ENCODE peak calls at places on chromosomes 3 and 15, in four cellular contexts. One of them, this sample, is unnamed.

GRCh38 chr15:29773000-29773399 is 49.3 kb downstream of the TJP1 start:
- DNase-seq in CD8-positive, alpha-beta T cell: no peak
- DNase-seq in Caki2: no peak
- DNase-seq in HuH-7.5: no peak
- DNase-seq in this sample: no peak

GRCh38 chr3:194300392-194300758 is 50.8 kb downstream of the CPN2 start:
- DNase-seq in CD8-positive, alpha-beta T cell: no peak
- DNase-seq in Caki2: no peak
- DNase-seq in HuH-7.5: peak
- DNase-seq in this sample: peak

GRCh38 chr3:47523310-47524073 is 10.0 kb upstream of the ELP6 start:
- DNase-seq in CD8-positive, alpha-beta T cell: no peak
- DNase-seq in Caki2: no peak
- DNase-seq in HuH-7.5: no peak
- DNase-seq in this sample: no peak

GRCh38 chr3:98843301-98843959 is 58.1 kb downstream of the DCBLD2 start:
- DNase-seq in CD8-positive, alpha-beta T cell: no peak
- DNase-seq in Caki2: no peak
- DNase-seq in HuH-7.5: no peak
- DNase-seq in this sample: no peak

GRCh38 chr3:135513106-135514063 is 452.1 kb upstream of the PPP2R3A start:
- DNase-seq in CD8-positive, alpha-beta T cell: no peak
- DNase-seq in Caki2: peak
- DNase-seq in HuH-7.5: no peak
- DNase-seq in this sample: no peak

GRCh38 chr3:129441782-129442181 is 1.8 kb downstream of the IFT122 start:
- DNase-seq in CD8-positive, alpha-beta T cell: no peak
- DNase-seq in Caki2: no peak
- DNase-seq in HuH-7.5: no peak
- DNase-seq in this sample: no peak

GRCh38 chr3:72661115-72661457 is 187.2 kb downstream of the SHQ1 start:
- DNase-seq in CD8-positive, alpha-beta T cell: no peak
- DNase-seq in Caki2: peak
- DNase-seq in HuH-7.5: no peak
- DNase-seq in this sample: peak

GRCh38 chr3:195897853-195898415 is 10.4 kb downstream of the TNK2 start:
- DNase-seq in CD8-positive, alpha-beta T cell: no peak
- DNase-seq in Caki2: no peak
- DNase-seq in HuH-7.5: no peak
- DNase-seq in this sample: peak

GRCh38 chr3:362939-363338 is 166.4 kb downstream of the CHL1 start:
- DNase-seq in CD8-positive, alpha-beta T cell: no peak
- DNase-seq in Caki2: no peak
- DNase-seq in HuH-7.5: no peak
- DNase-seq in this sample: no peak

GRCh38 chr3:107028086-107028485 is 349.2 kb upstream of the CCDC54 start:
- DNase-seq in CD8-positive, alpha-beta T cell: no peak
- DNase-seq in Caki2: no peak
- DNase-seq in HuH-7.5: no peak
- DNase-seq in this sample: no peak

GRCh38 chr3:27494784-27495183 is 10.6 kb upstream of the SLC4A7 start:
- DNase-seq in CD8-positive, alpha-beta T cell: no peak
- DNase-seq in Caki2: no peak
- DNase-seq in HuH-7.5: no peak
- DNase-seq in this sample: no peak

GRCh38 chr3:130779486-130779885 is 32.9 kb upstream of the PIK3R4 start:
- DNase-seq in CD8-positive, alpha-beta T cell: no peak
- DNase-seq in Caki2: no peak
- DNase-seq in HuH-7.5: no peak
- DNase-seq in this sample: no peak

GRCh38 chr3:159938712-159939111 is 49.9 kb upstream of the IL12A start:
- DNase-seq in CD8-positive, alpha-beta T cell: no peak
- DNase-seq in Caki2: no peak
- DNase-seq in HuH-7.5: no peak
- DNase-seq in this sample: no peak

GRCh38 chr15:29089731-29090616 is 179.6 kb downstream of the NSMCE3 start:
- DNase-seq in CD8-positive, alpha-beta T cell: peak
- DNase-seq in Caki2: no peak
- DNase-seq in HuH-7.5: no peak
- DNase-seq in this sample: no peak

GRCh38 chr3:10867384-10867783 is 51.4 kb downstream of the SLC6A11 start:
- DNase-seq in CD8-positive, alpha-beta T cell: no peak
- DNase-seq in Caki2: peak
- DNase-seq in HuH-7.5: peak
- DNase-seq in this sample: no peak

GRCh38 chr3:69058947-69059224 is 6.8 kb upstream of the TMF1 start:
- DNase-seq in CD8-positive, alpha-beta T cell: no peak
- DNase-seq in Caki2: no peak
- DNase-seq in HuH-7.5: no peak
- DNase-seq in this sample: no peak

GRCh38 chr15:66226736-66227135 is 26.8 kb downstream of the MEGF11 start:
- DNase-seq in CD8-positive, alpha-beta T cell: no peak
- DNase-seq in Caki2: no peak
- DNase-seq in HuH-7.5: no peak
- DNase-seq in this sample: no peak

GRCh38 chr15:42031211-42031915 is 10.5 kb upstream of the PLA2G4E start:
- DNase-seq in CD8-positive, alpha-beta T cell: no peak
- DNase-seq in Caki2: no peak
- DNase-seq in HuH-7.5: no peak
- DNase-seq in this sample: no peak

GRCh38 chr3:143961351-143961750 is 10.3 kb upstream of the DIPK2A start:
- DNase-seq in CD8-positive, alpha-beta T cell: no peak
- DNase-seq in Caki2: no peak
- DNase-seq in HuH-7.5: no peak
- DNase-seq in this sample: no peak

GRCh38 chr15:39788108-39788507 is 5.5 kb upstream of the FSIP1 start:
- DNase-seq in CD8-positive, alpha-beta T cell: no peak
- DNase-seq in Caki2: no peak
- DNase-seq in HuH-7.5: no peak
- DNase-seq in this sample: no peak

GRCh38 chr15:82298520-82298919 is 35.9 kb downstream of the SAXO2 start:
- DNase-seq in CD8-positive, alpha-beta T cell: peak
- DNase-seq in Caki2: no peak
- DNase-seq in HuH-7.5: no peak
- DNase-seq in this sample: peak

GRCh38 chr3:105527949-105528348 is 161.2 kb downstream of the ALCAM start:
- DNase-seq in CD8-positive, alpha-beta T cell: no peak
- DNase-seq in Caki2: peak
- DNase-seq in HuH-7.5: no peak
- DNase-seq in this sample: no peak

This sample was measured in kidney.